ENCODE peak calls at places on chromosomes 1 and 21, in four cellular contexts. M is K562, L is HepG2, K is GM12878. W is an unnamed sample.

GRCh38 chr1:39720094-39720999 is 18.3 kb upstream of the PPIE start:
- DNase-seq in L (peak), K (no peak), M (peak), W (peak)

GRCh38 chr1:155320661-155321576 is at the start of gene RUSC1:
- DNase-seq in K (no peak), M (peak), L (no peak), W (no peak)

GRCh38 chr1:38586993-38587646 is 272.5 kb downstream of the RRAGC start:
- DNase-seq in L (peak), K (peak), M (peak), W (peak)

GRCh38 chr1:180181048-180181447 is 26.4 kb downstream of the QSOX1 start:
- DNase-seq in M (peak), K (no peak), L (no peak), W (peak)

GRCh38 chr1:107702946-107703571 is 261.9 kb downstream of the VAV3 start:
- DNase-seq in L (no peak), K (no peak), M (no peak), W (no peak)

GRCh38 chr1:204852854-204853253 is 17.8 kb upstream of the NFASC start:
- DNase-seq in L (no peak), K (no peak), M (no peak), W (no peak)

GRCh38 chr1:166839600-166840308 is 479 bp downstream of the POGK start:
- DNase-seq in K (no peak), M (peak), L (peak), W (peak)

GRCh38 chr21:25838809-25839208 is 104.0 kb downstream of the GABPA start:
- DNase-seq in M (no peak), L (no peak), K (no peak), W (no peak)

GRCh38 chr1:236858203-236858602 is 63.1 kb downstream of the MTR start:
- DNase-seq in L (no peak), K (no peak), M (no peak), W (no peak)

GRCh38 chr1:112636597-112637256 is 17.1 kb downstream of the CAPZA1 start:
- DNase-seq in L (no peak), M (no peak), K (no peak), W (no peak)

GRCh38 chr1:211343607-211344334 is 17.1 kb downstream of the TRAF5 start:
- DNase-seq in M (peak), K (no peak), L (no peak), W (no peak)
- TF ChIP-seq TARDBP in M (no peak), K (no peak), L (no peak), W (no peak)

GRCh38 chr1:225427249-225428065 is at the start of gene LBR:
- DNase-seq in K (no peak), M (peak), L (no peak), W (no peak)
- TF ChIP-seq TARDBP in K (no peak), M (no peak), L (no peak), W (no peak)

DNA sequence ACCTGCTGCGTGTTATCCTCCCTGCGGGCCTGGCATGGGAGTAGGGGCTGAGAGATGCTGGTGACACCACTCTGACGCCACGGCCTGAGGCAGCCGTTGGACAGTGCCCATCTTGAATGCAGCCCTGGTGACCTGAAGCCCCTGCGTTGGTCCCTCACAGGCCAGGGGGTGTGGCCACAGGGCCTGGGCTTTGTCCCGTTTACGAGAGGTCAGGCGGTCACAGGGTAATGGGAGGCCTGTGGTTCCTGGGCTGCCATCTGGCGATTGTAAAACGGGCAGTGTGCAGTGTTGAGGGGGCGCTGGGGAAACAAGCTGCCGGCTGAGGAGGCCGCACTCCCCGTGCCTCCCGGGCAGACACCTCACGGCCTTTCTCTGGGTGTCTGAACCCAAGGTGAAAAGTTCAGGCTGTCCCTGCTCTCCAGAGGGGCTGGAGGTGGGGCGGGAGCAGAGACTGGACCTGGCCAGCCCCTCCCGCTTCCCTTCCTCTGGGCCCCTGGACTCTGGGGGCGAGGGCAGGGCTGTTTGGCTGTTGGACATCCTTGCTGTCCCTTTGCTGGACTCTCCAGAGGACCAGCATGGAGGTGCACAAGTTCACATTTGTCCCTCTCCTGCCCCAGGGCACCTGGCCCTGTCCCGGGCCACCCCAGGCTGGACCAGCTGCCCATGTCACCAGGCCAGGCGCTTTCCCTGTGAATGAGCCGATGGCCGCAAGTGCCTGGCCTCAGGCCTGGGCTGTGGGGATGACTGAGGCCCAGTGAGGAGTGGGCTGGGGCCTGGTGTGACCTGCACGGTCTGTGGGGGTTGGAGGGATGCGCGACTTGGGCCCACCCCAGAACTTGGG is 42.4 kb downstream of the SKI start:
- DNase-seq in L (peak), K (no peak), M (no peak), W (no peak)
- TF ChIP-seq TARDBP in L (peak), K (no peak), M (no peak), W (no peak)

GRCh38 chr1:40945491-40945973 is 34.0 kb upstream of the CTPS1 start:
- DNase-seq in K (no peak), L (no peak), M (no peak), W (no peak)
- TF ChIP-seq TARDBP in K (no peak), L (no peak), M (no peak), W (no peak)

DNA sequence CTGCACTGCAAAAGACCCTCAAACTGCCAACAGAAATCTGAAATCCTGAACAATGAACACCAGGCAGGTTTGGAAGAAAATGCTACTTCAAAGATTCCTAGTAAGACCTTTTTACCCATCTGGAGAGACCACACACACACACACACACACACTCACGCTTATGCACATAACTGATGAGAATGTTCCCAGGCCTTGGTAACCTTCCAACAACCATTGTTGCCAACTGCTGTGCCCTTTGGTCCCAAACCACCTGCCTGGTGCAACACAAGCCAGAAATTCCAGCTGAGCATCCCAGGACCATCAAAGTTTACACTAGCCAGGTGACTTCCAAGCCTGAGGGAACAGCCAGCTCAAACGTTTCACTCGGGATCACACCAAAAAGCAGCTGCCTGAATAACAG is 56.9 kb downstream of the SEC16B start:
- DNase-seq in M (no peak), L (peak), K (no peak), W (no peak)
- TF ChIP-seq TARDBP in M (no peak), L (no peak), K (no peak), W (no peak)

GRCh38 chr1:86621286-86621685 is 74.4 kb downstream of the CLCA4 start:
- DNase-seq in K (no peak), L (no peak), M (no peak), W (no peak)

GRCh38 chr1:86616871-86617270 is 70.0 kb downstream of the CLCA4 start:
- DNase-seq in M (peak), L (no peak), K (peak), W (no peak)

GRCh38 chr1:86616433-86616832 is 69.6 kb downstream of the CLCA4 start:
- DNase-seq in L (no peak), M (no peak), K (no peak), W (no peak)

GRCh38 chr1:86619313-86619712 is 72.4 kb downstream of the CLCA4 start:
- DNase-seq in L (no peak), K (no peak), M (no peak), W (no peak)

GRCh38 chr1:86618358-86618757 is 71.5 kb downstream of the CLCA4 start:
- DNase-seq in M (no peak), K (no peak), L (no peak), W (no peak)
- TF ChIP-seq TARDBP in M (no peak), K (no peak), L (no peak), W (no peak)